ENCODE peak calls at places on chromosomes 7 and 10, in six cellular contexts. One of them, this sample, is unnamed.

GRCh38 chr10:14751576-14752330 is 22.9 kb downstream of the FAM107B start:
- DNase-seq in cardiac muscle cell: peak
- DNase-seq in AG04450: no peak
- DNase-seq in GM20000: no peak
- DNase-seq in glutamatergic neuron: peak
- DNase-seq in heart left ventricle: peak
- DNase-seq in this sample: no peak

GRCh38 chr7:65251851-65252620 is 121.6 kb upstream of the ZNF92 start:
- DNase-seq in cardiac muscle cell: peak
- DNase-seq in AG04450: no peak
- DNase-seq in GM20000: peak
- DNase-seq in glutamatergic neuron: peak
- DNase-seq in heart left ventricle: peak
- DNase-seq in this sample: peak

GRCh38 chr10:3339531-3339950 is 167.0 kb upstream of the PITRM1 start:
- DNase-seq in cardiac muscle cell: no peak
- DNase-seq in AG04450: no peak
- DNase-seq in GM20000: no peak
- DNase-seq in glutamatergic neuron: no peak
- DNase-seq in heart left ventricle: no peak
- DNase-seq in this sample: no peak

GRCh38 chr10:21160116-21160515 is 263.0 kb upstream of the NEBL start:
- DNase-seq in cardiac muscle cell: no peak
- DNase-seq in AG04450: no peak
- DNase-seq in GM20000: no peak
- DNase-seq in glutamatergic neuron: no peak
- DNase-seq in heart left ventricle: no peak
- DNase-seq in this sample: no peak

GRCh38 chr7:80722596-80723141 is 84.2 kb downstream of the CD36 start:
- DNase-seq in cardiac muscle cell: peak
- DNase-seq in AG04450: peak
- DNase-seq in GM20000: no peak
- DNase-seq in glutamatergic neuron: no peak
- DNase-seq in heart left ventricle: peak
- DNase-seq in this sample: no peak

GRCh38 chr7:86926732-86927131 is 132.7 kb downstream of the ELAPOR2 start:
- DNase-seq in cardiac muscle cell: peak
- DNase-seq in AG04450: no peak
- DNase-seq in GM20000: peak
- DNase-seq in glutamatergic neuron: no peak
- DNase-seq in heart left ventricle: no peak
- DNase-seq in this sample: peak

GRCh38 chr7:92723205-92723604 is 113.2 kb downstream of the CDK6 start:
- DNase-seq in cardiac muscle cell: peak
- DNase-seq in AG04450: no peak
- DNase-seq in GM20000: no peak
- DNase-seq in glutamatergic neuron: no peak
- DNase-seq in heart left ventricle: no peak
- DNase-seq in this sample: no peak

GRCh38 chr7:73715648-73716317 is 3.7 kb downstream of the STX1A start:
- DNase-seq in cardiac muscle cell: peak
- DNase-seq in AG04450: peak
- DNase-seq in GM20000: no peak
- DNase-seq in glutamatergic neuron: peak
- DNase-seq in heart left ventricle: no peak
- DNase-seq in this sample: peak

GRCh38 chr7:156003220-156004162 is 191.2 kb upstream of the SHH start:
- DNase-seq in cardiac muscle cell: no peak
- DNase-seq in AG04450: no peak
- DNase-seq in GM20000: no peak
- DNase-seq in glutamatergic neuron: no peak
- DNase-seq in heart left ventricle: no peak
- DNase-seq in this sample: no peak

GRCh38 chr7:16028103-16028502 is 341.6 kb upstream of the MEOX2 start:
- DNase-seq in cardiac muscle cell: peak
- DNase-seq in AG04450: peak
- DNase-seq in GM20000: no peak
- DNase-seq in glutamatergic neuron: no peak
- DNase-seq in heart left ventricle: no peak
- DNase-seq in this sample: no peak

GRCh38 chr7:101557978-101558741 is 70.9 kb downstream of the MYL10 start:
- DNase-seq in cardiac muscle cell: no peak
- DNase-seq in AG04450: no peak
- DNase-seq in GM20000: peak
- DNase-seq in glutamatergic neuron: no peak
- DNase-seq in heart left ventricle: no peak
- DNase-seq in this sample: no peak

GRCh38 chr7:1175967-1176851 is 16.2 kb upstream of the ZFAND2A start:
- DNase-seq in cardiac muscle cell: peak
- DNase-seq in AG04450: no peak
- DNase-seq in GM20000: peak
- DNase-seq in glutamatergic neuron: peak
- DNase-seq in heart left ventricle: peak
- DNase-seq in this sample: peak

GRCh38 chr7:100655908-100656674 is at the start of gene ACTL6B:
- DNase-seq in cardiac muscle cell: peak
- DNase-seq in AG04450: no peak
- DNase-seq in GM20000: peak
- DNase-seq in glutamatergic neuron: peak
- DNase-seq in heart left ventricle: peak
- DNase-seq in this sample: peak

GRCh38 chr7:123727071-123727837 is 21.5 kb downstream of the WASL start:
- DNase-seq in cardiac muscle cell: peak
- DNase-seq in AG04450: peak
- DNase-seq in GM20000: no peak
- DNase-seq in glutamatergic neuron: no peak
- DNase-seq in heart left ventricle: no peak
- DNase-seq in this sample: no peak

GRCh38 chr7:55493416-55493815 is 78.9 kb downstream of the VOPP1 start:
- DNase-seq in cardiac muscle cell: no peak
- DNase-seq in AG04450: no peak
- DNase-seq in GM20000: no peak
- DNase-seq in glutamatergic neuron: no peak
- DNase-seq in heart left ventricle: no peak
- DNase-seq in this sample: no peak

GRCh38 chr10:124588736-124589451 is 127.3 kb downstream of the LHPP start:
- DNase-seq in cardiac muscle cell: peak
- DNase-seq in AG04450: no peak
- DNase-seq in GM20000: no peak
- DNase-seq in glutamatergic neuron: peak
- DNase-seq in heart left ventricle: peak
- DNase-seq in this sample: no peak

GRCh38 chr10:125014984-125015944 is 73.3 kb downstream of the ZRANB1 start:
- DNase-seq in cardiac muscle cell: peak
- DNase-seq in AG04450: no peak
- DNase-seq in GM20000: no peak
- DNase-seq in glutamatergic neuron: no peak
- DNase-seq in heart left ventricle: peak
- DNase-seq in this sample: peak

GRCh38 chr10:69914373-69915268 is 112.9 kb downstream of the COL13A1 start:
- DNase-seq in cardiac muscle cell: peak
- DNase-seq in AG04450: peak
- DNase-seq in GM20000: peak
- DNase-seq in glutamatergic neuron: peak
- DNase-seq in heart left ventricle: peak
- DNase-seq in this sample: peak

GRCh38 chr10:70458329-70459060 is 17.0 kb upstream of the NODAL start:
- DNase-seq in cardiac muscle cell: peak
- DNase-seq in AG04450: peak
- DNase-seq in GM20000: no peak
- DNase-seq in glutamatergic neuron: peak
- DNase-seq in heart left ventricle: peak
- DNase-seq in this sample: peak

GRCh38 chr10:113957013-113957412 is 86.7 kb upstream of the ADRB1 start:
- DNase-seq in cardiac muscle cell: peak
- DNase-seq in AG04450: peak
- DNase-seq in GM20000: no peak
- DNase-seq in glutamatergic neuron: no peak
- DNase-seq in heart left ventricle: no peak
- DNase-seq in this sample: no peak

GRCh38 chr7:42350801-42351200 is 113.8 kb upstream of the GLI3 start:
- DNase-seq in cardiac muscle cell: peak
- DNase-seq in AG04450: no peak
- DNase-seq in GM20000: no peak
- DNase-seq in glutamatergic neuron: no peak
- DNase-seq in heart left ventricle: peak
- DNase-seq in this sample: no peak

GRCh38 chr7:16811555-16811954 is 6.8 kb upstream of the AGR2 start:
- DNase-seq in cardiac muscle cell: no peak
- DNase-seq in AG04450: no peak
- DNase-seq in GM20000: no peak
- DNase-seq in glutamatergic neuron: no peak
- DNase-seq in heart left ventricle: no peak
- DNase-seq in this sample: no peak

GRCh38 chr7:69654381-69654780 is 56.1 kb downstream of the AUTS2 start:
- DNase-seq in cardiac muscle cell: peak
- DNase-seq in AG04450: no peak
- DNase-seq in GM20000: no peak
- DNase-seq in glutamatergic neuron: no peak
- DNase-seq in heart left ventricle: no peak
- DNase-seq in this sample: no peak

GRCh38 chr7:95549818-95550529 is 46.3 kb downstream of the PDK4 start:
- DNase-seq in cardiac muscle cell: peak
- DNase-seq in AG04450: peak
- DNase-seq in GM20000: no peak
- DNase-seq in glutamatergic neuron: no peak
- DNase-seq in heart left ventricle: peak
- DNase-seq in this sample: no peak

GRCh38 chr7:30062587-30062986 is 34.4 kb downstream of the PLEKHA8 start:
- DNase-seq in cardiac muscle cell: peak
- DNase-seq in AG04450: no peak
- DNase-seq in GM20000: peak
- DNase-seq in glutamatergic neuron: no peak
- DNase-seq in heart left ventricle: no peak
- DNase-seq in this sample: no peak

GRCh38 chr7:100818366-100818765 is 9.0 kb downstream of the EPHB4 start:
- DNase-seq in cardiac muscle cell: no peak
- DNase-seq in AG04450: no peak
- DNase-seq in GM20000: no peak
- DNase-seq in glutamatergic neuron: no peak
- DNase-seq in heart left ventricle: no peak
- DNase-seq in this sample: no peak

GRCh38 chr10:22554481-22555182 is 159.7 kb downstream of the PIP4K2A start:
- DNase-seq in cardiac muscle cell: peak
- DNase-seq in AG04450: peak
- DNase-seq in GM20000: no peak
- DNase-seq in glutamatergic neuron: no peak
- DNase-seq in heart left ventricle: peak
- DNase-seq in this sample: no peak

GRCh38 chr10:103930881-103931280 is 12.9 kb upstream of the STN1 start:
- DNase-seq in cardiac muscle cell: no peak
- DNase-seq in AG04450: no peak
- DNase-seq in GM20000: no peak
- DNase-seq in glutamatergic neuron: no peak
- DNase-seq in heart left ventricle: no peak
- DNase-seq in this sample: no peak

GRCh38 chr10:47248436-47249090 is 51.4 kb upstream of the GDF10 start:
- DNase-seq in cardiac muscle cell: no peak
- DNase-seq in AG04450: no peak
- DNase-seq in GM20000: no peak
- DNase-seq in glutamatergic neuron: no peak
- DNase-seq in heart left ventricle: no peak
- DNase-seq in this sample: no peak

GRCh38 chr7:44467217-44467548 is 23.3 kb downstream of the NUDCD3 start:
- DNase-seq in cardiac muscle cell: no peak
- DNase-seq in AG04450: no peak
- DNase-seq in GM20000: no peak
- DNase-seq in glutamatergic neuron: no peak
- DNase-seq in heart left ventricle: no peak
- DNase-seq in this sample: no peak
- TF ChIP-seq CTCF in cardiac muscle cell: no peak
- TF ChIP-seq CTCF in AG04450: no peak
- TF ChIP-seq CTCF in GM20000: no peak
- TF ChIP-seq CTCF in glutamatergic neuron: no peak
- TF ChIP-seq CTCF in heart left ventricle: no peak
- TF ChIP-seq CTCF in this sample: no peak

GRCh38 chr7:99447943-99448342 is 9.2 kb downstream of the CPSF4 start:
- DNase-seq in cardiac muscle cell: no peak
- DNase-seq in AG04450: no peak
- DNase-seq in GM20000: no peak
- DNase-seq in glutamatergic neuron: no peak
- DNase-seq in heart left ventricle: no peak
- DNase-seq in this sample: peak
- TF ChIP-seq CTCF in cardiac muscle cell: no peak
- TF ChIP-seq CTCF in AG04450: no peak
- TF ChIP-seq CTCF in GM20000: no peak
- TF ChIP-seq CTCF in glutamatergic neuron: no peak
- TF ChIP-seq CTCF in heart left ventricle: peak
- TF ChIP-seq CTCF in this sample: no peak

GRCh38 chr10:61478621-61479312 is 25.6 kb upstream of the TMEM26 start:
- DNase-seq in cardiac muscle cell: no peak
- DNase-seq in AG04450: no peak
- DNase-seq in GM20000: no peak
- DNase-seq in glutamatergic neuron: no peak
- DNase-seq in heart left ventricle: no peak
- DNase-seq in this sample: no peak
- TF ChIP-seq CTCF in cardiac muscle cell: no peak
- TF ChIP-seq CTCF in AG04450: no peak
- TF ChIP-seq CTCF in GM20000: no peak
- TF ChIP-seq CTCF in glutamatergic neuron: no peak
- TF ChIP-seq CTCF in heart left ventricle: no peak
- TF ChIP-seq CTCF in this sample: no peak

GRCh38 chr10:118106426-118106825 is 59.7 kb upstream of the RAB11FIP2 start:
- DNase-seq in cardiac muscle cell: peak
- DNase-seq in AG04450: no peak
- DNase-seq in GM20000: peak
- DNase-seq in glutamatergic neuron: no peak
- DNase-seq in heart left ventricle: no peak
- DNase-seq in this sample: peak
- TF ChIP-seq CTCF in cardiac muscle cell: peak
- TF ChIP-seq CTCF in AG04450: peak
- TF ChIP-seq CTCF in GM20000: peak
- TF ChIP-seq CTCF in glutamatergic neuron: peak
- TF ChIP-seq CTCF in heart left ventricle: peak
- TF ChIP-seq CTCF in this sample: peak

This sample was measured in activated CD8-positive, alpha-beta T cell treated with anti-CD3 and anti-CD28 coated beads for 36 hours.